ENCODE peak calls at places on chromosomes 2 and 18, in eight cellular contexts. B is astrocyte, C is neural progenitor cell, I is K562, P is HepG2, E is mesenchymal stem cell, Y is hepatocyte, X is neuronal stem cell. N is an unnamed sample.

GRCh38 chr2:217451634-217452033 is 551.2 kb downstream of the TNS1 start:
- DNase-seq in P (peak), B (peak), I (no peak), X (no peak), C (no peak), E (peak), Y (peak), N (no peak)

GRCh38 chr2:115290478-115290877 is 848.0 kb downstream of the DPP10 start:
- DNase-seq in P (no peak), B (no peak), C (no peak), Y (no peak), E (no peak), I (no peak), X (no peak), N (no peak)

GRCh38 chr2:152189622-152190495 is 14.3 kb upstream of the STAM2 start:
- DNase-seq in E (peak), Y (peak), B (peak), X (peak), P (peak), C (peak), I (peak), N (peak)

GRCh38 chr2:131127076-131127475 is 21.9 kb downstream of the PLEKHB2 start:
- DNase-seq in Y (no peak), B (no peak), X (no peak), P (no peak), I (no peak), C (no peak), E (no peak), N (no peak)

GRCh38 chr2:221166283-221166682 is 405.8 kb downstream of the EPHA4 start:
- DNase-seq in P (no peak), X (no peak), C (no peak), Y (no peak), B (no peak), I (no peak), E (peak), N (no peak)

GRCh38 chr18:77822552-77823138 is 573.0 kb downstream of the GALR1 start:
- DNase-seq in X (no peak), P (no peak), Y (no peak), C (no peak), I (no peak), B (no peak), E (no peak), N (no peak)

GRCh38 chr18:51425889-51426288 is 228.4 kb upstream of the MEX3C start:
- DNase-seq in B (no peak), P (no peak), I (no peak), X (no peak), Y (peak), E (peak), C (no peak), N (no peak)

GRCh38 chr2:102143450-102143985 is 972 bp downstream of the IL1R1 start:
- DNase-seq in Y (peak), X (no peak), E (peak), B (no peak), C (no peak), I (no peak), P (peak), N (no peak)

GRCh38 chr2:204923957-204924356 is 378.7 kb downstream of the PARD3B start:
- DNase-seq in I (no peak), P (no peak), X (no peak), B (no peak), E (no peak), Y (no peak), C (no peak), N (no peak)

DNA sequence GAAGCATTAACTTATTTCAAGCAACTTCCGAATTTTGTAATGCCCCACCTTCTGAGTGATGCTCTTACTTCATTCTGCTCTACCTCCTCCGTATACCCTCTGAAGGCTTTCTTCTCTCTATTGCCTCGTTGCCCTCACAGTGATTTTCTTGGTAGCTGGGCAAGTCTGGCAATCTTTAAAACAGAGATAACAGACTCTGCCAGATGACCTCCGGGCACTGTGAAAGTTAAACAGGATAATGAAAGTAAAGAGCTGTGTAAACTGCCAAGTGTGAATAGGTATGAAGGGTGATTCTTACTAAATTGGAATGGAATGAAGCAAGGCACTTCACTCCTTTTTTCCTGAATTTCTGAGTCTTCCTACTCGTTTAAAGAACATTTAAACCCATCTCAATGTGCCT is 207.3 kb upstream of the GYPC start:
- DNase-seq in E (no peak), Y (no peak), B (no peak), X (no peak), I (no peak), C (no peak), P (no peak), N (no peak)
- H2AFZ ChIP-seq in E (no peak), Y (no peak), B (no peak), X (no peak), I (no peak), C (no peak), P (no peak), N (no peak)

GRCh38 chr2:174516495-174517378 is 29.9 kb upstream of the GPR155 start:
- DNase-seq in C (no peak), X (no peak), B (no peak), I (no peak), P (no peak), Y (no peak), E (no peak), N (no peak)
- H2AFZ ChIP-seq in C (no peak), X (no peak), B (no peak), I (no peak), P (no peak), Y (no peak), E (no peak), N (no peak)

GRCh38 chr2:15722980-15723379 is 131.3 kb downstream of the DDX1 start:
- DNase-seq in P (no peak), I (no peak), B (no peak), Y (no peak), E (no peak), X (no peak), C (no peak), N (no peak)

GRCh38 chr2:15726321-15727057 is 134.8 kb downstream of the DDX1 start:
- DNase-seq in Y (no peak), P (no peak), I (no peak), B (no peak), X (no peak), C (no peak), E (no peak), N (no peak)

GRCh38 chr2:15724235-15724634 is 132.6 kb downstream of the DDX1 start:
- DNase-seq in I (no peak), X (no peak), C (no peak), E (no peak), Y (no peak), B (no peak), P (no peak), N (no peak)

GRCh38 chr2:15725788-15726112 is 134.1 kb downstream of the DDX1 start:
- DNase-seq in P (no peak), C (no peak), E (no peak), B (no peak), X (no peak), I (no peak), Y (no peak), N (no peak)

DNA sequence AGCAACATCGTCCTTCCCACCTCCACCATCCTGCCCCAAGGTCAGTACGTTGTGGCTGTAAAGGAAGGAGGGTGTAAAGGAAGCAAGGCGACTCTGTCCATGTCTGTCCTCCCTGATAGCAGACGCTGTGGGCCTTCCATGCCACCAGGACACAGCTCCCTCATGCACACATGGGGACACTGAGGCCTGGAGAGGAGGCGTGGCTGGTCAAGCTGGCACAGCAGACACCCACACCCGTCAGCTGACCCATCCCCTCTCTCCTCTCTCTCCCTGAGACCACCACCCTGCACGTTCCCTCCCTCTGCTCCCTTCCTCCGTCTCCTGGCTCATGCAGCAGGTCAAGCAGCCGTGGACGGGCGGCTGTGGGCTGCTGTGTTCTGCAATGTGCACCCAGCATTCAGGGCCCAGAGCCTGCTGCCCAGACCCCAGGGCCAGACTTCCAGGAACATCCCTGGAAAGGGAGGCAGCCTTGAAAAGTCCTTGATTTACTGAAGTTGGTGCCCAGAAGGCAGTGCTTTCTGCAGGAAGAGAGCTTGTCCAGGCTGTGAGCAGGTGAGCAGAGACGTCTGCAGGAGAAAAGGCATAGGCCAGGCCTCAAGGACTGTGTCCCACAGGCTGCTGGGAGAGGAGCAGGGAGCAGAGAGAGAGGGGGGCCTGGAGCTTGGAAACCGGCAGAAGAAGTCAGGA is 133.6 kb downstream of the DDX1 start:
- DNase-seq in I (no peak), Y (no peak), B (no peak), X (no peak), P (no peak), C (no peak), E (no peak), N (no peak)
- H2AFZ ChIP-seq in I (no peak), Y (no peak), B (no peak), X (peak), P (no peak), C (no peak), E (no peak), N (peak)

DNA sequence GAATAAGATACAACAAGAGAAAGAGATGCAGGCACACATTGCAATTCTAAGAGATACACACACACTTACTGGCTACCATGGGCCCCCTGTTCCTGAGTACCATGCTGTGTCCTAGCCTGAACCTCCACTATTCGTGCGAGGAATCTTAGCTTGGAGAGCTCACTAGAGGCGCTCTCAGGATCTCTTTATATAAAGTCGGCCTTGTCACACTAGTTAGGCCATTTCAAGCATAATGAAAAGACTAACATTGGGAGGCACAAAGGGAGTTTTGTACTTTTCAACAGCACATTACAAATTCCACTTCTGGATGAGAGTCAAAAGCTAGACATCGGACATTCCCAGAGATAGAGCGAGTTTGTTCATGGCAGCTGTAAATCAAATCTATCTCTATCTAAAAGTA is 365.2 kb downstream of the DSEL start:
- DNase-seq in X (no peak), E (no peak), B (no peak), P (no peak), I (no peak), C (peak), Y (no peak), N (peak)
- H2AFZ ChIP-seq in X (peak), E (no peak), B (peak), P (no peak), I (no peak), C (peak), Y (no peak), N (peak)

GRCh38 chr2:8496079-8496478 is 185.8 kb upstream of the ID2 start:
- DNase-seq in E (no peak), X (no peak), Y (no peak), P (no peak), B (no peak), I (no peak), C (no peak), N (no peak)
- H2AFZ ChIP-seq in E (no peak), X (peak), Y (no peak), P (no peak), B (no peak), I (no peak), C (no peak), N (no peak)

DNA sequence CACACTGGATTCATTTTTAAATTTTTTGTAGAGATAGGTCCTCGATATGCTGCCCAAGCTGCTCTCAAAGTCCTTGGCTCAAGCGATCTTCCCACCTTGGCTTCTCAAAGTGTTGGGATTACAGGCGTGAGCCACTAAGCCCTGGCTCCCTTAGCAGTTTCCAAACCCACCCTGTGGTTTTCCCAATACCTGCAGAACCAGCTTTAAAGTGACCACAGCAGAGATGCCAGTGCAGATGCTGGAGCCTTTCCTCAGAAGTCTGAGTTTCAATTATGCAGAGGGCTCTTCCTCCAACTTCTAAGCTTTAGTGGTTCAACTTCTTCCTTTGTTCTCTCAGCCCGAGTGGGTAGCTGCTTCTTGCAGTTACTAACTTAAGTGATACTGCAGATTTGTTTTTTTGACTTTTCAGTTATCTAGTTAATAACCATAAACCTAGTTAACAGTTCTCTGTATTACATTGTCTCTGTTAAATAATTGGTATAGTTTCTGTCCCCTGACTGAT is 8.1 kb upstream of the HAAO start:
- DNase-seq in X (no peak), C (no peak), E (no peak), B (no peak), I (no peak), P (no peak), Y (no peak), N (no peak)
- H2AFZ ChIP-seq in X (no peak), C (no peak), E (peak), B (no peak), I (no peak), P (no peak), Y (no peak), N (no peak)

N was measured in GM23338.